ENCODE peak calls at places on chromosomes 3 and 15, in eight cellular contexts. W is fibroblast of lung; L is OCI-LY7; Y is IMR-90; S is CD8-positive, alpha-beta memory T cell; E is osteoblast; T is SJCRH30; O is H9. Z is an unnamed sample. For H3K4me1, the result is how much of the 10 kb centered on the place peaks cover.

GRCh38 chr3:12449889-12450682 is 34.2 kb upstream of the TSEN2 start:
- DNase-seq in T (peak), L (no peak), S (no peak), Y (no peak), O (no peak), E (peak), W (no peak), Z (no peak)

GRCh38 chr3:66195347-66195783 is 25.4 kb upstream of the SLC25A26 start:
- DNase-seq in L (no peak), T (peak), W (peak), S (no peak), Y (peak), E (peak), O (peak), Z (peak)

GRCh38 chr3:128369881-128370642 is 96.6 kb downstream of the DNAJB8 start:
- DNase-seq in E (peak), W (no peak), O (no peak), L (peak), T (peak), S (no peak), Y (no peak), Z (no peak)

GRCh38 chr3:141412087-141412935 is 44.0 kb downstream of the ZBTB38 start:
- DNase-seq in L (peak), S (peak), Y (peak), E (no peak), T (peak), O (no peak), W (peak), Z (peak)

GRCh38 chr3:165816209-165816608 is 21.0 kb downstream of the BCHE start:
- DNase-seq in L (no peak), Y (no peak), E (no peak), S (no peak), T (no peak), W (no peak), O (no peak), Z (no peak)

GRCh38 chr3:160185711-160186110 is 39.5 kb upstream of the C3orf80 start:
- DNase-seq in S (no peak), T (no peak), E (no peak), L (no peak), W (no peak), Y (no peak), O (no peak), Z (no peak)

GRCh38 chr3:42134867-42135464 is 43.8 kb downstream of the TRAK1 start:
- DNase-seq in T (no peak), E (peak), O (no peak), W (no peak), S (no peak), Y (no peak), L (no peak), Z (no peak)

GRCh38 chr15:62392411-62392810 is 227.3 kb upstream of the C2CD4B start:
- DNase-seq in Y (peak), W (peak), T (peak), O (peak), E (peak), S (no peak), L (peak), Z (no peak)

GRCh38 chr3:192121921-192122320 is 605.4 kb downstream of the FGF12 start:
- DNase-seq in S (no peak), L (no peak), O (no peak), W (no peak), Y (no peak), T (no peak), E (no peak), Z (no peak)

GRCh38 chr3:141414141-141414689 is 45.9 kb downstream of the ZBTB38 start:
- DNase-seq in T (no peak), S (peak), L (no peak), E (no peak), W (no peak), Y (no peak), O (no peak), Z (no peak)

GRCh38 chr15:24659622-24660021 is 16.0 kb upstream of the NPAP1 start:
- DNase-seq in L (no peak), Y (no peak), S (no peak), O (no peak), E (no peak), W (no peak), T (peak), Z (no peak)

GRCh38 chr3:107543666-107544065 is 20.9 kb downstream of the BBX start:
- DNase-seq in S (no peak), W (peak), L (peak), Y (no peak), E (no peak), T (peak), O (no peak), Z (no peak)

GRCh38 chr15:70882361-70882760 is 9.9 kb downstream of the THAP10 start:
- DNase-seq in E (no peak), W (no peak), O (no peak), S (no peak), L (no peak), Y (peak), T (no peak), Z (no peak)

GRCh38 chr15:70376031-70376928 is 278.6 kb upstream of the TLE3 start:
- DNase-seq in E (peak), Y (no peak), T (no peak), L (no peak), S (no peak), W (no peak), O (peak), Z (peak)

GRCh38 chr3:143763568-143764162 is 84.6 kb downstream of the SLC9A9 start:
- DNase-seq in E (no peak), W (peak), Y (peak), S (peak), O (no peak), L (no peak), T (peak), Z (no peak)

GRCh38 chr3:8659242-8659641 is 14.6 kb upstream of the SSUH2 start:
- DNase-seq in O (no peak), W (no peak), T (no peak), E (no peak), L (no peak), S (no peak), Y (no peak), Z (no peak)

GRCh38 chr3:8662594-8662993 is 18.0 kb upstream of the SSUH2 start:
- DNase-seq in W (no peak), Y (no peak), S (no peak), E (no peak), O (no peak), T (no peak), L (no peak), Z (no peak)

GRCh38 chr3:8660781-8661180 is 16.2 kb upstream of the SSUH2 start:
- DNase-seq in Y (peak), O (no peak), W (peak), L (no peak), T (no peak), S (no peak), E (peak), Z (no peak)

GRCh38 chr3:8658326-8659212 is 14.0 kb upstream of the SSUH2 start:
- DNase-seq in L (peak), Y (peak), S (no peak), E (no peak), W (peak), T (peak), O (no peak), Z (peak)

GRCh38 chr3:8660271-8660731 is 15.7 kb upstream of the SSUH2 start:
- DNase-seq in Y (peak), L (no peak), E (peak), S (no peak), W (peak), T (no peak), O (no peak), Z (no peak)
- H3K4me1 ChIP-seq in Y (under half), L (under half), E (under half), S (under half), W (under half), T (under half), O (under half), Z (under half)

DNA sequence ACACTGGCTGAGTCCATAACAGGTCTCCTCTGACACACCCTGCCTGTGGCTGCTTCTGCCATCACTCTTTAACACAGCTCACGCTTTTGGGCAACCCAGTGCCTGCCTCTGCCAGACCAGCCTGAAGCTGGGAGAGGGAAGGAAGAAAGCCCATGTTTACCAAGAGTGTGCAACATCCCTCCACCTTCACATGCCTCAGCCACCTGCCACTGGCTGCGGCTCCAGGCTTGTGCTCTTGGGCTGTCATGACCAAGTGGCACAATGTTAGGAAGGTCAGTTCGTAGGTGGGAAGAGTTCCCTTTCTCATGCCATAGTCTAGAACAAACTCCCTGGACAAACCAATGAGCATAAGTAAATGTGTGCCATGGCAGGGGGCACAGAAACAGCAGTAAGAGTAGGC is 20.3 kb downstream of the STIMATE start:
- DNase-seq in W (no peak), T (no peak), S (no peak), Y (no peak), E (no peak), L (no peak), O (no peak), Z (no peak)
- H3K4me1 ChIP-seq in W (under half), T (under half), S (under half), Y (under half), E (under half), L (under half), O (under half), Z (under half)

DNA sequence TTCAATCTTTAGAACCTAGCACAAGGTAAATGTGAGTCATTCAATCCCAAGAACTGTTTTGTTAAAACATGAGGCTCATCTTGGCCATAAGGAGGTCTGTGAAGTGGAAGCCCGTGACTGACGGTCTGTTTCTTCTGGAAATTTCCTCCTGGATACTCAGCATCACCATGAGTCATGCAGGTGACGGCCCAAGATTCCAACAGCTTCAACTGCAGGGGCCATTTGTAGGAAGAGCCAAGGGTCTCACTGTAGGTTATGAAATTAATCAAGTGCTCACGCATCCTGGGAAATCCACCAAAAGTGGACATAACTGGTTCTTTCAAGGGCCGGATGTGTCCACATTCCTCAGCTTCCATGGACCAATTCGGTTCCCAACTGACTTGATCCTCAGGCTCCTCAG is 8.7 kb downstream of the MAP6D1 start:
- DNase-seq in L (no peak), Y (no peak), T (no peak), O (no peak), W (no peak), E (peak), S (no peak), Z (no peak)
- H3K4me1 ChIP-seq in L (under half), Y (under half), T (under half), O (under half), W (under half), E (under half), S (under half), Z (under half)

GRCh38 chr15:29346998-29347397 is 77.4 kb upstream of the NSMCE3 start:
- DNase-seq in L (no peak), S (no peak), O (no peak), T (no peak), Y (no peak), W (no peak), E (peak), Z (no peak)

GRCh38 chr15:29343229-29343628 is 73.6 kb upstream of the NSMCE3 start:
- DNase-seq in E (no peak), W (no peak), S (no peak), O (no peak), Y (no peak), T (no peak), L (no peak), Z (no peak)

GRCh38 chr15:29345549-29346525 is 76.2 kb upstream of the NSMCE3 start:
- DNase-seq in L (no peak), S (no peak), E (no peak), O (peak), Y (no peak), T (no peak), W (no peak), Z (no peak)

GRCh38 chr15:29342201-29342600 is 72.6 kb upstream of the NSMCE3 start:
- DNase-seq in W (no peak), S (no peak), E (peak), O (no peak), T (no peak), Y (no peak), L (no peak), Z (no peak)

GRCh38 chr15:29344474-29344873 is 74.9 kb upstream of the NSMCE3 start:
- DNase-seq in S (no peak), E (no peak), W (no peak), O (no peak), L (no peak), Y (no peak), T (no peak), Z (no peak)
- H3K4me1 ChIP-seq in S (under half), E (under half), W (under half), O (under half), L (under half), Y (under half), T (under half), Z (under half)

GRCh38 chr15:73632670-73633058 is 525 bp downstream of the NPTN start:
- DNase-seq in T (peak), W (no peak), S (peak), Y (no peak), E (no peak), L (peak), O (no peak), Z (no peak)
- H3K4me1 ChIP-seq in T (under half), W (under half), S (under half), Y (under half), E (half or more), L (under half), O (under half), Z (half or more)

GRCh38 chr15:98713585-98714001 is 65.3 kb downstream of the IGF1R start:
- DNase-seq in T (no peak), O (no peak), Y (no peak), L (peak), E (peak), S (peak), W (no peak), Z (no peak)

GRCh38 chr15:98712845-98713584 is 64.7 kb downstream of the IGF1R start:
- DNase-seq in L (no peak), T (no peak), O (no peak), E (no peak), Y (no peak), S (no peak), W (no peak), Z (no peak)

GRCh38 chr15:98715890-98716443 is 67.6 kb downstream of the IGF1R start:
- DNase-seq in E (no peak), L (no peak), S (peak), O (no peak), W (no peak), Y (no peak), T (peak), Z (no peak)

GRCh38 chr15:98714906-98715305 is 66.6 kb downstream of the IGF1R start:
- DNase-seq in T (no peak), L (no peak), O (no peak), Y (no peak), W (no peak), S (no peak), E (no peak), Z (no peak)

GRCh38 chr15:98715401-98715800 is 67.1 kb downstream of the IGF1R start:
- DNase-seq in Y (no peak), W (no peak), S (no peak), E (no peak), O (no peak), L (no peak), T (no peak), Z (no peak)
- H3K4me1 ChIP-seq in Y (under half), W (under half), S (under half), E (under half), O (under half), L (under half), T (under half), Z (under half)

DNA sequence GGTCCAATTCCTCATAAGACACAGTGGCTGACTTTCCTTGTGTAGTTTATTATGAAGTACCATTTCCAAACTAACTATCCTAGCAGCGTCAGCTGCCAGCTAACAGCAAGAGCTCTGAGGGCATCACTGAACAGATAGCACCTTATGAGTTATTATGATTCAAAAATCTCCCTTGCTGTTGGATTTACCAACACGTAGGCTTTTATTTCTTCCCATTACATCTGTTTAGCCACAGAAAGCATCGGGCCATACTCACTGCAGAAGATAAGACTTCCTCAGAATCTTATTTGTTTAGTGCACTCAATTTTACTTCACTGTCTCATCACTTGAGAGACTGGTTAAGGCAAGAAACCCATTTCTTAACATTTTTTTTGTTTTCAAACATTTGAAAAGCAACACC is 16.2 kb downstream of the CLDN1 start:
- DNase-seq in W (no peak), E (no peak), Y (no peak), S (no peak), L (no peak), T (no peak), O (no peak), Z (no peak)
- H3K4me1 ChIP-seq in W (under half), E (under half), Y (under half), S (under half), L (under half), T (under half), O (under half), Z (under half)